ENCODE peak calls at places on chromosomes 4 and X, in four cellular contexts. One of them, this sample, is unnamed.

GRCh38 chr4:130359537-130359936 is 1263.6 kb downstream of the C4orf33 start:
- DNase-seq in K562: no peak
- DNase-seq in Panc1: no peak
- DNase-seq in HepG2: peak
- DNase-seq in this sample: peak

GRCh38 chr4:183333983-183334382 is 11.8 kb upstream of the CLDN24 start:
- DNase-seq in K562: no peak
- DNase-seq in Panc1: no peak
- DNase-seq in HepG2: peak
- DNase-seq in this sample: peak

GRCh38 chr4:54497947-54498346 is 159.8 kb upstream of the KIT start:
- DNase-seq in K562: no peak
- DNase-seq in Panc1: no peak
- DNase-seq in HepG2: no peak
- DNase-seq in this sample: no peak

GRCh38 chr4:77917601-77918000 is 55.0 kb downstream of the MRPL1 start:
- DNase-seq in K562: no peak
- DNase-seq in Panc1: no peak
- DNase-seq in HepG2: no peak
- DNase-seq in this sample: no peak

GRCh38 chr4:180642732-180643131 is 1600.5 kb upstream of the TENM3 start:
- DNase-seq in K562: no peak
- DNase-seq in Panc1: no peak
- DNase-seq in HepG2: no peak
- DNase-seq in this sample: no peak

GRCh38 chrX:69025802-69026301 is 139.4 kb downstream of the PJA1 start:
- DNase-seq in K562: no peak
- DNase-seq in Panc1: no peak
- DNase-seq in HepG2: no peak
- DNase-seq in this sample: no peak

GRCh38 chr4:81786770-81787169 is 315.1 kb upstream of the RASGEF1B start:
- DNase-seq in K562: no peak
- DNase-seq in Panc1: no peak
- DNase-seq in HepG2: no peak
- DNase-seq in this sample: no peak

GRCh38 chrX:141960573-141960972 is 56.9 kb downstream of the MAGEC1 start:
- DNase-seq in K562: no peak
- DNase-seq in Panc1: no peak
- DNase-seq in HepG2: no peak
- DNase-seq in this sample: no peak

GRCh38 chrX:9416562-9417319 is 48.1 kb upstream of the TBL1X start:
- DNase-seq in K562: no peak
- DNase-seq in Panc1: no peak
- DNase-seq in HepG2: no peak
- DNase-seq in this sample: no peak

GRCh38 chr4:109846395-109847098 is 1.4 kb upstream of the LRIT3 start:
- DNase-seq in K562: no peak
- DNase-seq in Panc1: no peak
- DNase-seq in HepG2: no peak
- DNase-seq in this sample: no peak

GRCh38 chr4:109850601-109851000 is 2.7 kb downstream of the LRIT3 start:
- DNase-seq in K562: no peak
- DNase-seq in Panc1: no peak
- DNase-seq in HepG2: no peak
- DNase-seq in this sample: no peak

GRCh38 chr4:109847896-109848442 is at the start of gene LRIT3:
- DNase-seq in K562: no peak
- DNase-seq in Panc1: no peak
- DNase-seq in HepG2: no peak
- DNase-seq in this sample: no peak

DNA sequence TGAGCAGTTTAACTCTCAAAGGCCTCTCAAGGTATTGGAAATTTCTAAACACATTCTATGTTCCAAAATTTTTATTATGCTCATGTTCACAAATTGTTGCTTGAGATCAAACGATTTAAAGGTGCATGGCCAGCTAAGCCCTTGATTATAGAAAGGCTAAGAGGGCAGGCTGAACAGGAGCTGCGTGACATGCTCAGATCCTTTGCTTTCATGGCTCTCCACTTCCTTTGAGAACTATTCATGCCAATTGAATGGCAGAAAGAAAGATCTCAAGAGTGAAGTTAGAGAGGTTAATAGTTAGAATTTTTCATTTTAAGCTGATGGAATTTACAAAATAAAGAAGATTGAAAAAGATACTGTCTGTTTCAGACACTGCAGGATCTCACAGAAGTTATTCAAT is 594 bp downstream of the LRIT3 start:
- DNase-seq in K562: no peak
- DNase-seq in Panc1: no peak
- DNase-seq in HepG2: no peak
- DNase-seq in this sample: no peak
- TF ChIP-seq TCF7L2 in K562: no peak
- TF ChIP-seq TCF7L2 in Panc1: no peak
- TF ChIP-seq TCF7L2 in HepG2: no peak
- TF ChIP-seq TCF7L2 in this sample: no peak

GRCh38 chr4:165631208-165631894 is 241.7 kb upstream of the TLL1 start:
- DNase-seq in K562: no peak
- DNase-seq in Panc1: no peak
- DNase-seq in HepG2: no peak
- DNase-seq in this sample: no peak

GRCh38 chr4:165634766-165635165 is 238.3 kb upstream of the TLL1 start:
- DNase-seq in K562: no peak
- DNase-seq in Panc1: no peak
- DNase-seq in HepG2: no peak
- DNase-seq in this sample: no peak

GRCh38 chr4:165630671-165631070 is 242.4 kb upstream of the TLL1 start:
- DNase-seq in K562: no peak
- DNase-seq in Panc1: no peak
- DNase-seq in HepG2: no peak
- DNase-seq in this sample: no peak

GRCh38 chr4:165628572-165628971 is 244.5 kb upstream of the TLL1 start:
- DNase-seq in K562: no peak
- DNase-seq in Panc1: no peak
- DNase-seq in HepG2: no peak
- DNase-seq in this sample: no peak

DNA sequence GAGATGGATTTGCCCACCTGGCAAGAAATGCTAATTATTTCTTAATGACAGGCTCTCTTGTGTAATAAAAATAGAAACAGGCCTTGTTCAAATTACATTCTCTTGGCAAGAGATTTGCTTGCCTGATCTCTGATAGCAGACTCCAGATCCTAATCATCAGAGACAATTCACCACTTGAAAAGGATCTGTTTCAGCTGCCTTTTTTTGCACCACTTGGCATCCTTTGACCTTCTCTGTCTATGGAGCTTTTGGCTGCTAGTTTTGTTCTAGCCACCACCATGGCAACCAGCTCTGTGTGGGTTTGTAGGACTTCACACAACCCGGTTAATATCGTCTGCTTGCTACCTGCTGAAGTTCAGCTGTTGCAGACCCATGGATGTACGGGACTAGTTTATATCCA is 241.1 kb upstream of the TLL1 start:
- DNase-seq in K562: no peak
- DNase-seq in Panc1: no peak
- DNase-seq in HepG2: no peak
- DNase-seq in this sample: no peak
- TF ChIP-seq TCF7L2 in K562: no peak
- TF ChIP-seq TCF7L2 in Panc1: no peak
- TF ChIP-seq TCF7L2 in HepG2: no peak
- TF ChIP-seq TCF7L2 in this sample: no peak

GRCh38 chrX:19091596-19091995 is 30.7 kb downstream of the ADGRG2 start:
- DNase-seq in K562: no peak
- DNase-seq in Panc1: no peak
- DNase-seq in HepG2: no peak
- DNase-seq in this sample: no peak

GRCh38 chrX:19094654-19095053 is 27.6 kb downstream of the ADGRG2 start:
- DNase-seq in K562: no peak
- DNase-seq in Panc1: no peak
- DNase-seq in HepG2: no peak
- DNase-seq in this sample: no peak

DNA sequence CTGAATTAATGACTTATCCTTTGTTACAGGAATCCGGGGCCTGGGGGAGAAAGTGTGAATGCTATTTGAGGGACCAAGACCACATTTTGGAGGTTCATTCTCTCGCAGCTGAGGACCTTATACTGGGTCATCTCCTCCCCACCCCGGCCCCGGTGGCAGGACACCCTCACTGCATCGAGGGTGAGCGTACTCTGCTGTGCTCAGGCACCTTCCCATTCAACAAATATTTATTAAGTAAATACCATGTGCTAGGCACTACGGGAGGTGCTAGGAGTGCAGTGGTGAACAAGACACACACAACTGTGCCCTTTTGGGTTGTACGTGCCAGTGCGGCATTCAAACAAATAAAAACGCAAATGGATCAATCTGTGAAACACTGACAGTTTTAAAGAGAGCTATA is 24.7 kb downstream of the ADGRG2 start:
- DNase-seq in K562: no peak
- DNase-seq in Panc1: no peak
- DNase-seq in HepG2: no peak
- DNase-seq in this sample: no peak
- TF ChIP-seq TCF7L2 in K562: no peak
- TF ChIP-seq TCF7L2 in Panc1: no peak
- TF ChIP-seq TCF7L2 in HepG2: no peak
- TF ChIP-seq TCF7L2 in this sample: no peak

GRCh38 chr4:105206214-105206613 is 59.5 kb downstream of the TET2 start:
- DNase-seq in K562: no peak
- DNase-seq in Panc1: no peak
- DNase-seq in HepG2: no peak
- DNase-seq in this sample: no peak
- TF ChIP-seq TCF7L2 in K562: no peak
- TF ChIP-seq TCF7L2 in Panc1: no peak
- TF ChIP-seq TCF7L2 in HepG2: no peak
- TF ChIP-seq TCF7L2 in this sample: no peak

GRCh38 chr4:113053883-113054282 is 4.4 kb downstream of the ANK2 start:
- DNase-seq in K562: no peak
- DNase-seq in Panc1: no peak
- DNase-seq in HepG2: no peak
- DNase-seq in this sample: no peak

GRCh38 chr4:113056318-113056717 is 6.9 kb downstream of the ANK2 start:
- DNase-seq in K562: no peak
- DNase-seq in Panc1: no peak
- DNase-seq in HepG2: no peak
- DNase-seq in this sample: no peak

GRCh38 chr4:113060853-113061252 is 11.4 kb downstream of the ANK2 start:
- DNase-seq in K562: no peak
- DNase-seq in Panc1: no peak
- DNase-seq in HepG2: no peak
- DNase-seq in this sample: no peak

GRCh38 chr4:113059783-113060182 is 10.3 kb downstream of the ANK2 start:
- DNase-seq in K562: no peak
- DNase-seq in Panc1: no peak
- DNase-seq in HepG2: no peak
- DNase-seq in this sample: no peak

GRCh38 chr4:113057891-113058290 is 8.4 kb downstream of the ANK2 start:
- DNase-seq in K562: no peak
- DNase-seq in Panc1: no peak
- DNase-seq in HepG2: no peak
- DNase-seq in this sample: peak
- TF ChIP-seq TCF7L2 in K562: no peak
- TF ChIP-seq TCF7L2 in Panc1: no peak
- TF ChIP-seq TCF7L2 in HepG2: no peak
- TF ChIP-seq TCF7L2 in this sample: no peak

GRCh38 chr4:9938933-9939332 is 82.4 kb downstream of the SLC2A9 start:
- DNase-seq in K562: no peak
- DNase-seq in Panc1: no peak
- DNase-seq in HepG2: no peak
- DNase-seq in this sample: no peak

GRCh38 chr4:9933184-9933583 is 88.1 kb downstream of the SLC2A9 start:
- DNase-seq in K562: no peak
- DNase-seq in Panc1: no peak
- DNase-seq in HepG2: no peak
- DNase-seq in this sample: no peak

GRCh38 chr4:9940041-9940440 is 81.3 kb downstream of the SLC2A9 start:
- DNase-seq in K562: no peak
- DNase-seq in Panc1: no peak
- DNase-seq in HepG2: no peak
- DNase-seq in this sample: no peak

GRCh38 chr4:9936128-9936644 is 85.1 kb downstream of the SLC2A9 start:
- DNase-seq in K562: no peak
- DNase-seq in Panc1: no peak
- DNase-seq in HepG2: no peak
- DNase-seq in this sample: no peak

GRCh38 chr4:9937078-9937477 is 84.2 kb downstream of the SLC2A9 start:
- DNase-seq in K562: no peak
- DNase-seq in Panc1: no peak
- DNase-seq in HepG2: no peak
- DNase-seq in this sample: no peak
- TF ChIP-seq TCF7L2 in K562: no peak
- TF ChIP-seq TCF7L2 in Panc1: no peak
- TF ChIP-seq TCF7L2 in HepG2: no peak
- TF ChIP-seq TCF7L2 in this sample: no peak

DNA sequence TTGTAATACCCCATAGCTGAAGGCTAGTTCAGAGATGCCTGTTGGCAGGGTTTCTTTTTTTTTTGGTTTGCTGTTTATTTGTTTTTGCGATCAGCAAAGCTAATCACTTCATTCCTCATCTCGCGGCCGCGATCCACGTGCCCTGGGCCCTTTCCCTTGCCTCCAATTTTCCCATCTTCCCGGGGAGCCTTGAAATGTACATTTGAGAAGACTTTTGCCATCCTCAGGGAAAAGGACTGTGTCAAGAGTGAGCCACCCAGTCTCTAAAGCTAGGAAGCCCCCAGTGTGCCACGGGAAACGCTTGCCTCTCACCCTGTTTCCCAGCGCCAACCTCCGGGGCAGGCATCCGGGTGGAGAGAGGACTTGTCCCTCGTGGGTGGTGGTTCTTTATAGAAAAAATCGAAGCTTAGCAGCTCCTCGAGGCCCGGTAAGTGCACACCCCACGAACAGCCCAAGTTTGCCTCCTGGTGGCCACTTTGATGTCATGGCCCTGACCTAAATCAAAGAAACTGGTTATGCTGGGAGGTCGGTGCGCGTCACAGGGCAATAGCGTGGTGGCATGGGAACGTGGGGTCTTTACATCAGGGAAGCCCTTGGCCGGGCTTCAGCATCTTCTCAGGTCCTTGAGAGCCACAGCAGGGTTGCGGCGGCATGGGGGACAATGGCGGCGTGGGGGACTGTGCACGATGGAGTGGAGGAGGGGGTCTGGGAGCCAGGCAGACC is 42.0 kb downstream of the MAP7D3 start:
- DNase-seq in K562: peak
- DNase-seq in Panc1: no peak
- DNase-seq in HepG2: no peak
- DNase-seq in this sample: no peak
- TF ChIP-seq TCF7L2 in K562: no peak
- TF ChIP-seq TCF7L2 in Panc1: no peak
- TF ChIP-seq TCF7L2 in HepG2: no peak
- TF ChIP-seq TCF7L2 in this sample: no peak

This sample was measured in HCT116.